ENCODE peak calls at places on chromosomes 7 and 10, in six cellular contexts. One of them, this sample, is unnamed.

GRCh38 chr7:134520130-134520529 is 7.2 kb upstream of the AKR1B10 start:
- DNase-seq in lower lobe of right lung: no peak
- DNase-seq in HFF-Myc: no peak
- DNase-seq in thoracic aorta: no peak
- DNase-seq in cardiac muscle cell: no peak
- DNase-seq in kidney: no peak
- DNase-seq in this sample: no peak

GRCh38 chr10:34407227-34407626 is 407.9 kb downstream of the PARD3 start:
- DNase-seq in lower lobe of right lung: no peak
- DNase-seq in HFF-Myc: no peak
- DNase-seq in thoracic aorta: no peak
- DNase-seq in cardiac muscle cell: no peak
- DNase-seq in kidney: no peak
- DNase-seq in this sample: no peak

GRCh38 chr7:94440460-94441039 is 45.9 kb downstream of the COL1A2 start:
- DNase-seq in lower lobe of right lung: no peak
- DNase-seq in HFF-Myc: no peak
- DNase-seq in thoracic aorta: no peak
- DNase-seq in cardiac muscle cell: no peak
- DNase-seq in kidney: no peak
- DNase-seq in this sample: no peak

GRCh38 chr7:22302951-22303423 is 54.0 kb downstream of the RAPGEF5 start:
- DNase-seq in lower lobe of right lung: no peak
- DNase-seq in HFF-Myc: no peak
- DNase-seq in thoracic aorta: no peak
- DNase-seq in cardiac muscle cell: no peak
- DNase-seq in kidney: no peak
- DNase-seq in this sample: no peak

GRCh38 chr7:51350195-51350896 is 33.7 kb upstream of the COBL start:
- DNase-seq in lower lobe of right lung: no peak
- DNase-seq in HFF-Myc: no peak
- DNase-seq in thoracic aorta: no peak
- DNase-seq in cardiac muscle cell: peak
- DNase-seq in kidney: no peak
- DNase-seq in this sample: no peak

GRCh38 chr10:124698560-124699470 is 45.4 kb downstream of the FAM53B start:
- DNase-seq in lower lobe of right lung: no peak
- DNase-seq in HFF-Myc: no peak
- DNase-seq in thoracic aorta: no peak
- DNase-seq in cardiac muscle cell: no peak
- DNase-seq in kidney: no peak
- DNase-seq in this sample: no peak

GRCh38 chr10:119531067-119531466 is 11.5 kb downstream of the RGS10 start:
- DNase-seq in lower lobe of right lung: no peak
- DNase-seq in HFF-Myc: no peak
- DNase-seq in thoracic aorta: no peak
- DNase-seq in cardiac muscle cell: no peak
- DNase-seq in kidney: no peak
- DNase-seq in this sample: peak

GRCh38 chr10:74743401-74743800 is 83.0 kb upstream of the KAT6B start:
- DNase-seq in lower lobe of right lung: no peak
- DNase-seq in HFF-Myc: no peak
- DNase-seq in thoracic aorta: no peak
- DNase-seq in cardiac muscle cell: no peak
- DNase-seq in kidney: no peak
- DNase-seq in this sample: no peak

GRCh38 chr7:13282377-13282980 is 595.0 kb downstream of the ARL4A start:
- DNase-seq in lower lobe of right lung: no peak
- DNase-seq in HFF-Myc: no peak
- DNase-seq in thoracic aorta: no peak
- DNase-seq in cardiac muscle cell: peak
- DNase-seq in kidney: no peak
- DNase-seq in this sample: no peak

GRCh38 chr7:110839866-110840265 is 251.1 kb upstream of the LRRN3 start:
- DNase-seq in lower lobe of right lung: no peak
- DNase-seq in HFF-Myc: peak
- DNase-seq in thoracic aorta: no peak
- DNase-seq in cardiac muscle cell: peak
- DNase-seq in kidney: no peak
- DNase-seq in this sample: peak

GRCh38 chr7:30028749-30029635 is 780 bp downstream of the PLEKHA8 start:
- DNase-seq in lower lobe of right lung: no peak
- DNase-seq in HFF-Myc: no peak
- DNase-seq in thoracic aorta: no peak
- DNase-seq in cardiac muscle cell: peak
- DNase-seq in kidney: peak
- DNase-seq in this sample: no peak

GRCh38 chr10:132145002-132145401 is 41.7 kb upstream of the DPYSL4 start:
- DNase-seq in lower lobe of right lung: peak
- DNase-seq in HFF-Myc: no peak
- DNase-seq in thoracic aorta: no peak
- DNase-seq in cardiac muscle cell: no peak
- DNase-seq in kidney: peak
- DNase-seq in this sample: no peak

GRCh38 chr7:8436965-8437364 is 3.6 kb downstream of the NXPH1 start:
- DNase-seq in lower lobe of right lung: no peak
- DNase-seq in HFF-Myc: no peak
- DNase-seq in thoracic aorta: no peak
- DNase-seq in cardiac muscle cell: peak
- DNase-seq in kidney: no peak
- DNase-seq in this sample: no peak

GRCh38 chr7:70787772-70788171 is 344.2 kb upstream of the GALNT17 start:
- DNase-seq in lower lobe of right lung: no peak
- DNase-seq in HFF-Myc: no peak
- DNase-seq in thoracic aorta: no peak
- DNase-seq in cardiac muscle cell: no peak
- DNase-seq in kidney: no peak
- DNase-seq in this sample: no peak

GRCh38 chr7:70790215-70791073 is 341.5 kb upstream of the GALNT17 start:
- DNase-seq in lower lobe of right lung: no peak
- DNase-seq in HFF-Myc: no peak
- DNase-seq in thoracic aorta: no peak
- DNase-seq in cardiac muscle cell: no peak
- DNase-seq in kidney: no peak
- DNase-seq in this sample: no peak

GRCh38 chr7:70789481-70790214 is 342.3 kb upstream of the GALNT17 start:
- DNase-seq in lower lobe of right lung: no peak
- DNase-seq in HFF-Myc: no peak
- DNase-seq in thoracic aorta: no peak
- DNase-seq in cardiac muscle cell: no peak
- DNase-seq in kidney: no peak
- DNase-seq in this sample: no peak

GRCh38 chr7:70787275-70787674 is 344.7 kb upstream of the GALNT17 start:
- DNase-seq in lower lobe of right lung: no peak
- DNase-seq in HFF-Myc: no peak
- DNase-seq in thoracic aorta: no peak
- DNase-seq in cardiac muscle cell: no peak
- DNase-seq in kidney: no peak
- DNase-seq in this sample: no peak

DNA sequence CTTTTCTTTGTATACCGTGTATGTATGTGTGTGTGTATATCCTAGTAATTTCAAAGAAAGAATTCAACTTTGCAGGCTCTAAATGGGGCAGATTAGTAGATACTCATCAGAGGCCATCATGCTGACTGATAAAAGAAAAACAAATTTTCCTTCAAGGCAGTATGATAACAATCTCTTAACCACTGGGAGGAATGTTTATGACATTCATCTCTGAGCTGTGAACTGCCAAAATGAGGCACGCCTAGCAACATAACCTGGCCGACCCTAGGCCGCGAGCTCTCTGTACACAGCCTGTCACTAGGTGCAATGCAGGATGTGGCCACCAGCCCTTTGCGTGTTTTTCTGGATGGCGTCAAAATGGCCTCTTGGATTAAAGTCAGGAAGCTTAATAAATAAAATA is 343.7 kb upstream of the GALNT17 start:
- DNase-seq in lower lobe of right lung: no peak
- DNase-seq in HFF-Myc: no peak
- DNase-seq in thoracic aorta: no peak
- DNase-seq in cardiac muscle cell: no peak
- DNase-seq in kidney: no peak
- DNase-seq in this sample: no peak
- TF ChIP-seq CTCF in lower lobe of right lung: no peak
- TF ChIP-seq CTCF in HFF-Myc: no peak
- TF ChIP-seq CTCF in thoracic aorta: no peak
- TF ChIP-seq CTCF in cardiac muscle cell: no peak
- TF ChIP-seq CTCF in kidney: no peak
- TF ChIP-seq CTCF in this sample: no peak

GRCh38 chr10:15324611-15325010 is 46.5 kb downstream of the FAM171A1 start:
- DNase-seq in lower lobe of right lung: no peak
- DNase-seq in HFF-Myc: no peak
- DNase-seq in thoracic aorta: no peak
- DNase-seq in cardiac muscle cell: no peak
- DNase-seq in kidney: no peak
- DNase-seq in this sample: no peak
- TF ChIP-seq CTCF in lower lobe of right lung: no peak
- TF ChIP-seq CTCF in HFF-Myc: no peak
- TF ChIP-seq CTCF in thoracic aorta: no peak
- TF ChIP-seq CTCF in cardiac muscle cell: no peak
- TF ChIP-seq CTCF in kidney: no peak
- TF ChIP-seq CTCF in this sample: no peak

GRCh38 chr7:100349757-100350156 is 8.2 kb upstream of the PILRB start:
- DNase-seq in lower lobe of right lung: no peak
- DNase-seq in HFF-Myc: no peak
- DNase-seq in thoracic aorta: no peak
- DNase-seq in cardiac muscle cell: no peak
- DNase-seq in kidney: no peak
- DNase-seq in this sample: no peak
- TF ChIP-seq CTCF in lower lobe of right lung: no peak
- TF ChIP-seq CTCF in HFF-Myc: no peak
- TF ChIP-seq CTCF in thoracic aorta: no peak
- TF ChIP-seq CTCF in cardiac muscle cell: no peak
- TF ChIP-seq CTCF in kidney: no peak
- TF ChIP-seq CTCF in this sample: no peak

GRCh38 chr10:75853085-75853484 is 421.7 kb downstream of the LRMDA start:
- DNase-seq in lower lobe of right lung: no peak
- DNase-seq in HFF-Myc: no peak
- DNase-seq in thoracic aorta: no peak
- DNase-seq in cardiac muscle cell: no peak
- DNase-seq in kidney: no peak
- DNase-seq in this sample: no peak
- TF ChIP-seq CTCF in lower lobe of right lung: no peak
- TF ChIP-seq CTCF in HFF-Myc: peak
- TF ChIP-seq CTCF in thoracic aorta: peak
- TF ChIP-seq CTCF in cardiac muscle cell: peak
- TF ChIP-seq CTCF in kidney: peak
- TF ChIP-seq CTCF in this sample: peak

DNA sequence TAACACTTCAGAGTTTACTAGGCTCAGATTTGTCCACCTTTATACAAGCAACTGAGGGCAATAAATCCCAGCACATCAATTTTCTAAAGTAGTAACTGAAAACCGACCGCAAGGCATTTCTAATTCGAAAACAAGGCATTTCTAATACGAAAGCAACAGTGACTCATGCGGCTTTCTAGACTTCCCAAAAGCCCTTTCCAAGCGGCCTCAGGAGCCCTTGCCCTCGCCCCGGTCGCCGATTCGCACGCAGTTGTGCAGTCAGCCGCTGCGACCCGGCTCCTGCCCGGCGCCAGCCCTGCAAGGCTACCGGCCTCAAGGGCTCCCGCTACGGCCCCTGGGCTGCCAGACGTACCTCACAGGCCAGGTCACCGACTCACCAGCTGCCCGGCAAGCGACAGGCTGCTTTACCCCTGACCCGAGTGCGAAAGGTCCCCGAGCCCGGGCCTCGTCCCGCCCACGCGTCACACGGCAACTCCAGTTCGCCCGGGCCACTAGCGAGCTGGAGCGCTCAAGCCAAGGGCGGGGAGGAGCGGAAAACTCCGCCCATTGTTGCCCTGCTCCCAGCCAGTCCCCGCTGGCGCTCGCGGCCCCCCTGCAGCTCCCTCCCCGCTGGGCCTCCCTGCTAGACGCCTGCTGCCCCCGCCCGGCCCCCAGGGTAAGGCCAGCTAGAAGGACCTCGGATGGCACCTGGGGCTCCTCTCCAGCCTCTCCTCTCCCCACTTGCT is 7.3 kb downstream of the NCOA4 start:
- DNase-seq in lower lobe of right lung: peak
- DNase-seq in HFF-Myc: peak
- DNase-seq in thoracic aorta: peak
- DNase-seq in cardiac muscle cell: peak
- DNase-seq in kidney: peak
- DNase-seq in this sample: peak
- TF ChIP-seq CTCF in lower lobe of right lung: peak
- TF ChIP-seq CTCF in HFF-Myc: peak
- TF ChIP-seq CTCF in thoracic aorta: peak
- TF ChIP-seq CTCF in cardiac muscle cell: peak
- TF ChIP-seq CTCF in kidney: peak
- TF ChIP-seq CTCF in this sample: peak

DNA sequence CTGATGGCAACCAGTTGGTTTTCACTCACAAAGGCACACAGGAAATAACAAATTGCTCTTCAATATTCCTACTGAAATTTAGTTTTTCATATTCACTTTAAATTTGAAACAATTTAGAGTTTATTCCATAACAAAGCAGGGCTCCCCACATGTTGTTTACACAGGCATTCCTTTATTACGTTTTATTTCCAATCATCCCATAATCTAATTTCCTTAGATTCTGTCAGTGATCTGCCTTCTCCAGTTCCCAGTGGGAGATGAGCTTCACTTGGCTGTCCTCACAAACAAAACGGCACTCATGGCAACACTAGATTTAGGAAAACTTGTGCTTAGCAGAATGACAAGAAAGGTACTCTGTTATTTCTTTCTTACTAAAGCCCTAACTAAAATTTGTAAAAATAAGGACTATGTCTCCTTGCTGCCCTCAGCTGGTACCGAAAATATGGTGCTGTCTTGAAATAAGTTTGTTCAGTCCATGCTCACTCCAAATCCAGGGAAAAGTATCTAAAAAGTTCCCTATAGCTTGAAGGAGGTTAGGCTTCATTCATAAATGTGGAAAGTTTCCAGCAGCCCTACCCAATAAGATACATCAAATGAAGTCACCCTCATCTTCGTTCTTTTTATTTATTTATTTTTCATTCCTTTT is 23.0 kb downstream of the PHYH start:
- DNase-seq in lower lobe of right lung: no peak
- DNase-seq in HFF-Myc: no peak
- DNase-seq in thoracic aorta: no peak
- DNase-seq in cardiac muscle cell: no peak
- DNase-seq in kidney: no peak
- DNase-seq in this sample: no peak
- TF ChIP-seq CTCF in lower lobe of right lung: no peak
- TF ChIP-seq CTCF in HFF-Myc: peak
- TF ChIP-seq CTCF in thoracic aorta: no peak
- TF ChIP-seq CTCF in cardiac muscle cell: peak
- TF ChIP-seq CTCF in kidney: no peak
- TF ChIP-seq CTCF in this sample: peak

This sample was measured in AG09319.